ENCODE peak calls at places on chromosomes 16 and 17, in five cellular contexts. H is GM03348, I is HAP-1, G is GM12864, E is NCI-H2029. U is an unnamed sample.

GRCh38 chr17:55722742-55723487 is at the start of gene TMEM100:
- DNase-seq in H (peak), I (peak), G (no peak), E (no peak), U (peak)

GRCh38 chr16:80665356-80665755 is 124.6 kb downstream of the DYNLRB2 start:
- DNase-seq in H (no peak), I (no peak), G (no peak), E (no peak), U (no peak)

GRCh38 chr17:65745241-65745640 is 183.8 kb upstream of the AXIN2 start:
- DNase-seq in H (no peak), I (no peak), G (no peak), E (no peak), U (no peak)

GRCh38 chr17:60659156-60659555 is 18.5 kb upstream of the BCAS3 start:
- DNase-seq in H (no peak), I (no peak), G (no peak), E (no peak), U (no peak)

GRCh38 chr17:28963212-28963611 is 11.9 kb upstream of the PHF12 start:
- DNase-seq in H (no peak), I (no peak), G (no peak), E (no peak), U (no peak)

GRCh38 chr17:32461853-32462617 is 17.7 kb downstream of the PSMD11 start:
- DNase-seq in H (peak), I (peak), G (no peak), E (peak), U (peak)

GRCh38 chr17:49210158-49211029 is at the start of the genes ABI3 and GNGT2:
- DNase-seq in H (no peak), I (no peak), G (peak), E (no peak), U (no peak)

GRCh38 chr16:66419527-66419926 is 7.6 kb upstream of the BEAN1 start:
- DNase-seq in H (no peak), I (no peak), G (no peak), E (no peak), U (no peak)

GRCh38 chr17:7644768-7645167 is 6.0 kb upstream of the ATP1B2 start:
- DNase-seq in H (no peak), I (no peak), G (no peak), E (no peak), U (no peak)

GRCh38 chr16:7268182-7268581 is 64.5 kb upstream of the RBFOX1 start:
- DNase-seq in H (peak), I (no peak), G (no peak), E (peak), U (peak)

GRCh38 chr17:30212750-30213149 is 22.7 kb downstream of the SLC6A4 start:
- DNase-seq in H (no peak), I (no peak), G (peak), E (no peak), U (no peak)

GRCh38 chr17:55420776-55421178 is 858 bp downstream of the MMD start:
- DNase-seq in H (peak), I (no peak), G (no peak), E (no peak), U (no peak)

GRCh38 chr17:60604686-60605334 is 4.8 kb downstream of the PPM1D start:
- DNase-seq in H (peak), I (no peak), G (no peak), E (no peak), U (no peak)

GRCh38 chr17:3647251-3647650 is 10.7 kb downstream of the CTNS start:
- DNase-seq in H (no peak), I (no peak), G (no peak), E (no peak), U (no peak)

GRCh38 chr17:57373756-57374155 is 117.4 kb downstream of the MSI2 start:
- DNase-seq in H (no peak), I (no peak), G (no peak), E (no peak), U (no peak)

GRCh38 chr16:66695935-66696668 is 441 bp downstream of the CMTM4 start:
- DNase-seq in H (no peak), I (no peak), G (no peak), E (no peak), U (no peak)

GRCh38 chr17:80104321-80104955 is 3.1 kb downstream of the GAA start:
- DNase-seq in H (no peak), I (no peak), G (no peak), E (peak), U (peak)

GRCh38 chr17:36755586-36755985 is 154.2 kb downstream of the MRM1 start:
- DNase-seq in H (no peak), I (peak), G (no peak), E (peak), U (no peak)

GRCh38 chr17:5418858-5419355 is 555 bp downstream of the NUP88 start:
- DNase-seq in H (peak), I (peak), G (peak), E (peak), U (peak)

GRCh38 chr16:69465083-69465721 is 40.8 kb downstream of the CYB5B start:
- DNase-seq in H (no peak), I (no peak), G (no peak), E (no peak), U (no peak)

GRCh38 chr17:39235555-39236221 is 9.9 kb upstream of the STAC2 start:
- DNase-seq in H (peak), I (peak), G (peak), E (peak), U (peak)

GRCh38 chr16:48503779-48504178 is 106.2 kb downstream of the N4BP1 start:
- DNase-seq in H (peak), I (no peak), G (no peak), E (no peak), U (no peak)

GRCh38 chr17:31677036-31677435 is 182.0 kb downstream of the COPRS start:
- DNase-seq in H (no peak), I (no peak), G (no peak), E (no peak), U (no peak)

GRCh38 chr16:30417447-30418349 is 10.3 kb downstream of the ZNF771 start:
- DNase-seq in H (peak), I (peak), G (peak), E (peak), U (peak)

GRCh38 chr16:89257757-89258465 is 40.4 kb downstream of the ZNF778 start:
- DNase-seq in H (no peak), I (no peak), G (no peak), E (no peak), U (no peak)

U was measured in NCI-H2227 treated with DMSO at 0.1 percent for 48 hours.